ENCODE peak calls at places on chromosome 6, in six cellular contexts. K is CD4-positive, alpha-beta T cell; Z is uterus; Q is stomach; A is lower leg skin; M is stimulated activated CD4-positive, alpha-beta T cell treated with anti-CD3 and anti-CD28 coated beads, Interleukin-2, amount 100 ng/mL, for 48 hours. V is an unnamed sample.

GRCh38 chr6:111270121-111270520 is 182.8 kb downstream of the SLC16A10 start:
- DNase-seq in A (no peak), K (no peak), Q (no peak), M (no peak), Z (no peak), V (no peak)

GRCh38 chr6:119148825-119149525 is 70.5 kb upstream of the FAM184A start:
- DNase-seq in A (no peak), M (no peak), K (no peak), Q (no peak), Z (no peak), V (no peak)

GRCh38 chr6:98487612-98488011 is 346.8 kb upstream of the POU3F2 start:
- DNase-seq in A (no peak), Z (no peak), Q (no peak), K (no peak), M (no peak), V (no peak)

GRCh38 chr6:37168809-37169457 is 1.0 kb upstream of the PIM1 start:
- DNase-seq in K (no peak), M (no peak), Z (no peak), Q (no peak), A (no peak), V (no peak)

GRCh38 chr6:159168536-159169192 is 536 bp upstream of the FNDC1 start:
- DNase-seq in Z (peak), M (no peak), K (no peak), A (no peak), Q (peak), V (peak)

GRCh38 chr6:18147160-18147559 is 7.7 kb downstream of the TPMT start:
- DNase-seq in Q (no peak), A (no peak), Z (no peak), M (no peak), K (no peak), V (no peak)

GRCh38 chr6:84003140-84003539 is 30.4 kb upstream of the MRAP2 start:
- DNase-seq in A (no peak), K (no peak), Q (no peak), M (no peak), Z (no peak), V (no peak)

GRCh38 chr6:89597988-89598387 is 40.6 kb downstream of the LYRM2 start:
- DNase-seq in A (no peak), M (no peak), K (no peak), Z (no peak), Q (no peak), V (no peak)

GRCh38 chr6:3428700-3429099 is 28.1 kb downstream of the SLC22A23 start:
- DNase-seq in M (no peak), Z (no peak), A (no peak), K (no peak), Q (no peak), V (no peak)

GRCh38 chr6:28634406-28634757 is 108.7 kb downstream of the GPX5 start:
- DNase-seq in A (no peak), Q (no peak), M (no peak), Z (no peak), K (no peak), V (no peak)

GRCh38 chr6:142819603-142820335 is 125.2 kb downstream of the HIVEP2 start:
- DNase-seq in Q (no peak), A (no peak), K (no peak), M (peak), Z (no peak), V (no peak)

GRCh38 chr6:101490857-101491256 is 97.3 kb downstream of the GRIK2 start:
- DNase-seq in M (no peak), Z (no peak), Q (no peak), K (no peak), A (no peak), V (no peak)

GRCh38 chr6:53647437-53648094 is 18.0 kb downstream of the KLHL31 start:
- DNase-seq in Z (no peak), M (peak), A (no peak), K (no peak), Q (no peak), V (no peak)

GRCh38 chr6:113318553-113318952 is 538.6 kb upstream of the MARCKS start:
- DNase-seq in K (no peak), Z (no peak), M (no peak), Q (no peak), A (no peak), V (no peak)

GRCh38 chr6:71294121-71294523 is 5.5 kb downstream of the OGFRL1 start:
- DNase-seq in Q (no peak), A (no peak), Z (no peak), K (no peak), M (no peak), V (no peak)

GRCh38 chr6:134267917-134268361 is 50.0 kb downstream of the SGK1 start:
- DNase-seq in Q (no peak), M (no peak), K (no peak), A (no peak), Z (peak), V (no peak)

GRCh38 chr6:32972353-32973143 is 4.2 kb downstream of the BRD2 start:
- DNase-seq in M (no peak), Z (peak), A (peak), Q (no peak), K (peak), V (peak)

GRCh38 chr6:90230547-90231240 is 65.9 kb downstream of the BACH2 start:
- DNase-seq in M (no peak), A (peak), Q (no peak), K (no peak), Z (no peak), V (no peak)

GRCh38 chr6:169930799-169931198 is 179.4 kb downstream of the ERMARD start:
- DNase-seq in A (no peak), K (no peak), Q (no peak), M (no peak), Z (no peak), V (no peak)

GRCh38 chr6:13186861-13187260 is 141.5 kb downstream of the TBC1D7 start:
- DNase-seq in K (no peak), Q (no peak), M (no peak), A (peak), Z (no peak), V (no peak)

GRCh38 chr6:2865270-2866182 is 23.9 kb upstream of the SERPINB1 start:
- DNase-seq in M (no peak), Z (no peak), K (no peak), Q (no peak), A (no peak), V (no peak)

GRCh38 chr6:37535701-37536461 is 36.2 kb upstream of the CCDC167 start:
- DNase-seq in Z (no peak), Q (peak), A (no peak), M (no peak), K (no peak), V (no peak)

GRCh38 chr6:38262609-38263008 is 377.1 kb downstream of the BTBD9 start:
- DNase-seq in A (no peak), Q (no peak), K (no peak), M (no peak), Z (no peak), V (no peak)

GRCh38 chr6:34295721-34296120 is 46.9 kb upstream of the SMIM29 start:
- DNase-seq in M (no peak), Z (no peak), Q (no peak), A (no peak), K (no peak), V (no peak)

GRCh38 chr6:28825732-28826293 is 98.0 kb downstream of the TRIM27 start:
- DNase-seq in A (no peak), M (no peak), Z (no peak), Q (no peak), K (no peak), V (no peak)

GRCh38 chr6:137829641-137830083 is 37.4 kb upstream of the TNFAIP3 start:
- DNase-seq in Q (no peak), M (no peak), K (no peak), A (no peak), Z (no peak), V (no peak)

GRCh38 chr6:38234934-38235678 is 404.6 kb downstream of the BTBD9 start:
- DNase-seq in K (no peak), Q (no peak), Z (no peak), M (no peak), A (no peak), V (no peak)

GRCh38 chr6:152295346-152295745 is 341.8 kb downstream of the SYNE1 start:
- DNase-seq in M (no peak), K (no peak), Q (no peak), A (no peak), Z (peak), V (no peak)

GRCh38 chr6:53529324-53530036 is 15.4 kb downstream of the GCLC start:
- DNase-seq in Q (no peak), A (no peak), Z (no peak), M (no peak), K (no peak), V (no peak)

GRCh38 chr6:34663887-34664269 is 32.7 kb downstream of the ILRUN start:
- DNase-seq in Z (no peak), K (no peak), M (no peak), A (no peak), Q (no peak), V (no peak)